ENCODE peak calls at places on chromosomes 11 and 22, in ten cellular contexts. N is stimulated activated CD4-positive, alpha-beta T cell treated with anti-CD3 and anti-CD28 coated beads, TNF-alpha, amount 100 ng/mL, for 4 hours; S is NCI-H1092 treated with DMSO at 0.1 percent for 48 hours; C is ELR; U is D341Med; A is heart right ventricle; G is GM23338; V is activated CD4-positive, CD25-positive, alpha-beta regulatory T cell; W is neural crest cell; R is stomach. I is an unnamed sample.
A peak's percentile ranks its signal among the peaks of the same experiment; 100 is the strongest.

GRCh38 chr11:32312865-32313403 is 122.4 kb downstream of the WT1 start:
- DNase-seq in N (no peak), S (no peak), C (peak; percentile 91), U (peak; percentile 73), A (no peak), G (peak; percentile 89), V (no peak), W (no peak), R (no peak), I (peak; percentile 62)

GRCh38 chr11:109729761-109730160 is 307.8 kb downstream of the C11orf87 start:
- DNase-seq in N (no peak), S (no peak), C (no peak), U (no peak), A (no peak), G (peak; percentile 13), V (no peak), W (no peak), R (no peak), I (no peak)

GRCh38 chr11:75811485-75811884 is 3.5 kb upstream of the UVRAG start:
- DNase-seq in N (no peak), S (no peak), C (no peak), U (no peak), A (no peak), G (no peak), V (no peak), W (no peak), R (no peak), I (no peak)

GRCh38 chr22:48574776-48575566 is 1252.7 kb downstream of the BRD1 start:
- DNase-seq in N (no peak), S (peak; percentile 13), C (no peak), U (peak; percentile 70), A (peak; percentile 19), G (peak; percentile 66), V (no peak), W (peak; percentile 73), R (no peak), I (no peak)

GRCh38 chr11:279966-280761 is 2.0 kb downstream of the NLRP6 start:
- DNase-seq in N (no peak), S (no peak), C (no peak), U (peak; percentile 69), A (peak; percentile 24), G (peak; percentile 74), V (no peak), W (no peak), R (no peak), I (no peak)

GRCh38 chr11:127247261-127247660 is 246.7 kb upstream of the KIRREL3 start:
- DNase-seq in N (no peak), S (peak; percentile 23), C (peak; percentile 3), U (no peak), A (no peak), G (peak; percentile 21), V (no peak), W (no peak), R (no peak), I (no peak)

GRCh38 chr11:134574425-134574824 is 162.4 kb upstream of the B3GAT1 start:
- DNase-seq in N (no peak), S (no peak), C (no peak), U (no peak), A (no peak), G (no peak), V (no peak), W (no peak), R (no peak), I (no peak)

GRCh38 chr11:58330861-58331260 is 28.0 kb downstream of the OR5B17 start:
- DNase-seq in N (no peak), S (no peak), C (peak; percentile 72), U (no peak), A (no peak), G (no peak), V (no peak), W (no peak), R (no peak), I (no peak)

GRCh38 chr22:45934659-45935341 is 42.2 kb downstream of the WNT7B start:
- DNase-seq in N (no peak), S (no peak), C (peak; percentile 94), U (no peak), A (peak; percentile 35), G (no peak), V (no peak), W (no peak), R (peak; percentile 37), I (peak; percentile 32)

GRCh38 chr11:126989942-126990715 is 10.4 kb downstream of the KIRREL3 start:
- DNase-seq in N (peak; percentile 10), S (peak; percentile 81), C (peak; percentile 83), U (peak; percentile 88), A (peak; percentile 65), G (peak; percentile 92), V (peak; percentile 2), W (peak; percentile 82), R (peak; percentile 72), I (peak; percentile 75)

GRCh38 chr11:61718613-61719302 is 33.7 kb upstream of the MYRF start:
- DNase-seq in N (no peak), S (peak; percentile 79), C (peak; percentile 81), U (no peak), A (no peak), G (peak; percentile 85), V (no peak), W (peak; percentile 65), R (no peak), I (peak; percentile 65)

GRCh38 chr11:62404918-62405317 is 13.9 kb upstream of the SCGB1A1 start:
- DNase-seq in N (no peak), S (no peak), C (no peak), U (no peak), A (no peak), G (no peak), V (no peak), W (no peak), R (no peak), I (no peak)

GRCh38 chr11:97607301-97608000 is 1217.6 kb downstream of the JRKL start:
- DNase-seq in N (no peak), S (no peak), C (peak; percentile 15), U (no peak), A (no peak), G (no peak), V (no peak), W (no peak), R (no peak), I (no peak)

GRCh38 chr11:99766816-99767215 is 746.1 kb downstream of the CNTN5 start:
- DNase-seq in N (no peak), S (no peak), C (peak; percentile 37), U (no peak), A (no peak), G (no peak), V (no peak), W (no peak), R (no peak), I (no peak)

GRCh38 chr11:70826950-70827349 is 425.4 kb downstream of the SHANK2 start:
- DNase-seq in N (no peak), S (peak; percentile 71), C (no peak), U (no peak), A (no peak), G (no peak), V (no peak), W (no peak), R (no peak), I (peak; percentile 32)

GRCh38 chr22:17159504-17159951 is 451 bp upstream of the HDHD5 start:
- DNase-seq in N (peak; percentile 42), S (peak; percentile 64), C (peak; percentile 50), U (peak; percentile 65), A (peak; percentile 44), G (peak; percentile 63), V (no peak), W (no peak), R (peak; percentile 62), I (peak; percentile 60)

GRCh38 chr11:98979212-98979611 is 41.5 kb upstream of the CNTN5 start:
- DNase-seq in N (no peak), S (no peak), C (no peak), U (no peak), A (no peak), G (no peak), V (no peak), W (no peak), R (no peak), I (no peak)

GRCh38 chr11:128610765-128611617 is 23.6 kb upstream of the ETS1 start:
- DNase-seq in N (peak; percentile 42), S (no peak), C (no peak), U (no peak), A (no peak), G (no peak), V (peak; percentile 55), W (no peak), R (no peak), I (no peak)

GRCh38 chr11:68741536-68741935 is 9.8 kb downstream of the TESMIN start:
- DNase-seq in N (no peak), S (no peak), C (no peak), U (no peak), A (no peak), G (no peak), V (no peak), W (no peak), R (no peak), I (no peak)

GRCh38 chr22:29143848-29144785 is 61.6 kb upstream of the EMID1 start:
- DNase-seq in N (no peak), S (peak; percentile 57), C (no peak), U (peak; percentile 68), A (no peak), G (no peak), V (no peak), W (no peak), R (peak; percentile 21), I (no peak)

GRCh38 chr11:74504100-74504691 is 10.7 kb upstream of the LIPT2 start:
- DNase-seq in N (no peak), S (no peak), C (no peak), U (no peak), A (no peak), G (no peak), V (no peak), W (no peak), R (no peak), I (no peak)

GRCh38 chr11:35765211-35765610 is 102.6 kb downstream of the TRIM44 start:
- DNase-seq in N (no peak), S (no peak), C (peak; percentile 46), U (no peak), A (no peak), G (no peak), V (no peak), W (no peak), R (no peak), I (no peak)

GRCh38 chr11:72594493-72595291 is 79.5 kb downstream of the PDE2A start:
- DNase-seq in N (no peak), S (no peak), C (no peak), U (no peak), A (no peak), G (peak; percentile 61), V (no peak), W (no peak), R (no peak), I (no peak)

GRCh38 chr22:35594686-35595085 is 22.4 kb downstream of the MB start:
- DNase-seq in N (no peak), S (no peak), C (no peak), U (no peak), A (no peak), G (no peak), V (no peak), W (no peak), R (no peak), I (no peak)

GRCh38 chr11:112596324-112596723 is 335.7 kb upstream of the PLET1 start:
- DNase-seq in N (no peak), S (no peak), C (no peak), U (no peak), A (no peak), G (no peak), V (no peak), W (no peak), R (no peak), I (no peak)

GRCh38 chr11:112822478-112823274 is 138.5 kb upstream of the NCAM1 start:
- DNase-seq in N (no peak), S (peak; percentile 53), C (no peak), U (peak; percentile 87), A (no peak), G (peak; percentile 68), V (no peak), W (no peak), R (peak; percentile 62), I (no peak)

GRCh38 chr11:125301301-125301700 is 136.8 kb downstream of the PKNOX2 start:
- DNase-seq in N (no peak), S (peak; percentile 55), C (no peak), U (no peak), A (no peak), G (no peak), V (no peak), W (no peak), R (no peak), I (no peak)

GRCh38 chr22:44245867-44246266 is 65.1 kb downstream of the PARVG start:
- DNase-seq in N (no peak), S (no peak), C (no peak), U (no peak), A (no peak), G (no peak), V (no peak), W (no peak), R (peak; percentile 20), I (no peak)

I was measured in adrenal gland.